ENCODE peak calls at places on chromosomes 4 and X, in four cellular contexts. One of them, this sample, is unnamed.

GRCh38 chrX:153722704-153723350 is 1.4 kb downstream of the BCAP31 start:
- DNase-seq in tibial artery: no peak
- DNase-seq in HL-60: peak; percentile 41
- DNase-seq in fibroblast of pulmonary artery: no peak
- DNase-seq in this sample: no peak

GRCh38 chrX:37701588-37701987 is 16.0 kb downstream of the XK start:
- DNase-seq in fibroblast of pulmonary artery: no peak
- DNase-seq in tibial artery: no peak
- DNase-seq in HL-60: no peak
- DNase-seq in this sample: no peak

GRCh38 chr4:73309211-73309610 is 50.6 kb upstream of the ANKRD17 start:
- DNase-seq in HL-60: no peak
- DNase-seq in tibial artery: no peak
- DNase-seq in fibroblast of pulmonary artery: peak; percentile 49
- DNase-seq in this sample: peak; percentile 9

GRCh38 chr4:187227907-187228699 is 504.4 kb upstream of the FAT1 start:
- DNase-seq in HL-60: no peak
- DNase-seq in fibroblast of pulmonary artery: no peak
- DNase-seq in tibial artery: no peak
- DNase-seq in this sample: no peak

GRCh38 chr4:76251448-76252270 is at the start of gene FAM47E:
- DNase-seq in HL-60: peak; percentile 41
- DNase-seq in fibroblast of pulmonary artery: peak; percentile 45
- DNase-seq in tibial artery: peak; percentile 62
- DNase-seq in this sample: peak; percentile 69

GRCh38 chrX:112849010-112849409 is 8.4 kb upstream of the AMOT start:
- DNase-seq in HL-60: no peak
- DNase-seq in fibroblast of pulmonary artery: peak; percentile 22
- DNase-seq in tibial artery: no peak
- DNase-seq in this sample: no peak

GRCh38 chr4:108384544-108384943 is 215.8 kb upstream of the LEF1 start:
- DNase-seq in tibial artery: no peak
- DNase-seq in fibroblast of pulmonary artery: no peak
- DNase-seq in HL-60: no peak
- DNase-seq in this sample: no peak

GRCh38 chr4:80454040-80454439 is 118.5 kb downstream of the CFAP299 start:
- DNase-seq in tibial artery: no peak
- DNase-seq in fibroblast of pulmonary artery: peak; percentile 4
- DNase-seq in HL-60: no peak
- DNase-seq in this sample: peak; percentile 38

GRCh38 chr4:53702334-53703266 is 111.3 kb upstream of the LNX1 start:
- DNase-seq in HL-60: no peak
- DNase-seq in fibroblast of pulmonary artery: peak; percentile 89
- DNase-seq in tibial artery: peak; percentile 82
- DNase-seq in this sample: peak; percentile 90

GRCh38 chr4:127809173-127809800 is 27.2 kb downstream of the HSPA4L start:
- DNase-seq in tibial artery: no peak
- DNase-seq in HL-60: no peak
- DNase-seq in fibroblast of pulmonary artery: peak; percentile 33
- DNase-seq in this sample: peak; percentile 1

GRCh38 chr4:188113156-188113555 is 3.8 kb upstream of the TRIML2 start:
- DNase-seq in fibroblast of pulmonary artery: no peak
- DNase-seq in HL-60: no peak
- DNase-seq in tibial artery: no peak
- DNase-seq in this sample: no peak

GRCh38 chrX:28273751-28274150 is 292.5 kb upstream of the DCAF8L1 start:
- DNase-seq in fibroblast of pulmonary artery: peak; percentile 49
- DNase-seq in tibial artery: no peak
- DNase-seq in HL-60: no peak
- DNase-seq in this sample: no peak

GRCh38 chrX:121579016-121579760 is 531.8 kb downstream of the GLUD2 start:
- DNase-seq in fibroblast of pulmonary artery: peak; percentile 53
- DNase-seq in tibial artery: no peak
- DNase-seq in HL-60: peak; percentile 29
- DNase-seq in this sample: peak; percentile 28

GRCh38 chrX:123860506-123860840 is 620 bp downstream of the XIAP start:
- DNase-seq in tibial artery: no peak
- DNase-seq in HL-60: peak; percentile 24
- DNase-seq in fibroblast of pulmonary artery: no peak
- DNase-seq in this sample: no peak

GRCh38 chrX:65667503-65668355 is at the start of gene MSN:
- DNase-seq in tibial artery: peak; percentile 74
- DNase-seq in fibroblast of pulmonary artery: peak; percentile 54
- DNase-seq in HL-60: peak; percentile 73
- DNase-seq in this sample: peak; percentile 53

GRCh38 chrX:12975670-12975965 is 708 bp downstream of the TMSB4X start:
- DNase-seq in fibroblast of pulmonary artery: no peak
- DNase-seq in tibial artery: no peak
- DNase-seq in HL-60: no peak
- DNase-seq in this sample: no peak

GRCh38 chr4:176193898-176194297 is 1.5 kb downstream of the SPATA4 start:
- DNase-seq in tibial artery: no peak
- DNase-seq in fibroblast of pulmonary artery: peak; percentile 35
- DNase-seq in HL-60: no peak
- DNase-seq in this sample: peak; percentile 91

GRCh38 chrX:40224658-40225057 is 126.9 kb upstream of the BCOR start:
- DNase-seq in HL-60: no peak
- DNase-seq in tibial artery: no peak
- DNase-seq in fibroblast of pulmonary artery: no peak
- DNase-seq in this sample: no peak

GRCh38 chr4:16442296-16442695 is 216.0 kb upstream of the TAPT1 start:
- DNase-seq in HL-60: no peak
- DNase-seq in tibial artery: no peak
- DNase-seq in fibroblast of pulmonary artery: no peak
- DNase-seq in this sample: no peak

GRCh38 chrX:25206761-25207160 is 191.0 kb upstream of the ARX start:
- DNase-seq in HL-60: no peak
- DNase-seq in tibial artery: no peak
- DNase-seq in fibroblast of pulmonary artery: no peak
- DNase-seq in this sample: no peak

GRCh38 chr4:94880976-94881375 is 123.2 kb downstream of the BMPR1B start:
- DNase-seq in HL-60: no peak
- DNase-seq in fibroblast of pulmonary artery: peak; percentile 3
- DNase-seq in tibial artery: no peak
- DNase-seq in this sample: peak; percentile 32

GRCh38 chr4:8038702-8039251 is 99.1 kb upstream of the AFAP1 start:
- DNase-seq in tibial artery: no peak
- DNase-seq in fibroblast of pulmonary artery: no peak
- DNase-seq in HL-60: no peak
- DNase-seq in this sample: no peak

GRCh38 chrX:109797311-109797975 is 64.4 kb upstream of the ACSL4 start:
- DNase-seq in HL-60: no peak
- DNase-seq in tibial artery: no peak
- DNase-seq in fibroblast of pulmonary artery: peak; percentile 8
- DNase-seq in this sample: peak; percentile 52

GRCh38 chrX:43121637-43122036 is 343.7 kb upstream of the PPP1R2C start:
- DNase-seq in fibroblast of pulmonary artery: peak; percentile 6
- DNase-seq in tibial artery: no peak
- DNase-seq in HL-60: no peak
- DNase-seq in this sample: no peak

GRCh38 chr4:5020341-5020740 is 1.1 kb upstream of the CYTL1 start:
- DNase-seq in fibroblast of pulmonary artery: no peak
- DNase-seq in HL-60: no peak
- DNase-seq in tibial artery: no peak
- DNase-seq in this sample: no peak

GRCh38 chr4:5019274-5019673 is at the start of gene CYTL1:
- DNase-seq in tibial artery: no peak
- DNase-seq in fibroblast of pulmonary artery: no peak
- DNase-seq in HL-60: no peak
- DNase-seq in this sample: no peak

GRCh38 chr4:5018096-5018495 is 1.2 kb downstream of the CYTL1 start:
- DNase-seq in tibial artery: no peak
- DNase-seq in fibroblast of pulmonary artery: no peak
- DNase-seq in HL-60: no peak
- DNase-seq in this sample: no peak

GRCh38 chr4:5018603-5019002 is 655 bp downstream of the CYTL1 start:
- DNase-seq in tibial artery: no peak
- DNase-seq in fibroblast of pulmonary artery: no peak
- DNase-seq in HL-60: no peak
- DNase-seq in this sample: no peak

DNA sequence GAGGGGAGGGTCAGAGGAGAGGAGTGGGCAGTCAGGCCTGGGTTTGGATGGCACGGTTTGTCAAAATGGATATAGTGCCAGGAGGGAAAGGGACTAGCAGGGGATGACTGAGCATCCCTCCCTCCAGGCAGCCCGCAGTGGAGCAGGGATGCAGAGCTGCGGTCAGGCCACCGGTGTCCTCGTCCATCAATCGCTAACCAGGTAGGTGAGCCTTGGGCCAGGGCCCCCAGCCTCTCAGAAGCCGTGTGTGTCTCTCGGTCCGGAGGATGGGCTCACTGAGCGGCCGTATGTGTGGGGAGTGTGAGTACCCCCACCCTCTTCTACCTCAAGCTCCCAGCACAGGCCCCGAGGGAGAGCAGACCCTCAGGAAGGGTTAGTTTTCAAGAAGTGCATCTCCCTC is 538 bp upstream of the CYTL1 start:
- DNase-seq in HL-60: no peak
- DNase-seq in tibial artery: no peak
- DNase-seq in fibroblast of pulmonary artery: no peak
- DNase-seq in this sample: no peak
- H3K4me3 ChIP-seq in HL-60: no peak overlapping the region
- H3K4me3 ChIP-seq in tibial artery: no peak overlapping the region
- H3K4me3 ChIP-seq in fibroblast of pulmonary artery: no peak overlapping the region
- H3K4me3 ChIP-seq in this sample: no peak overlapping the region

DNA sequence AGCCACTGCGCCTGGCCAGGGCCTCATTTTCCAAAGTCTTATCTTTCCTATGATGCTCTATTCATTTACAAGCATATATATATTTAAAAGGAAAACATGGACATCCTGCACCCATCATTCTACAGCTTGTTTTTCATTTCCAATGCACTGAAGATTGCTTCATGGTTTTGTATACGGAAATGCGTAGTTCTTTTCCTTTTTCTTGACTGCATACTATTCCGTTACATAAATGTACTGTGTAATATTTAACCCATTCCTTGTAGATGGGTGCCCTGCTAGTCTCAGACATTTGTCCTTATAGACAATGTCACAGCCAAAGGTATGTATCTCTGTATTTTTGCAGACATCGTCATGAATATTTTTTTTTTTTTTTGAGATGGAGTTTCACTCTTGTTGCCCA is 257.0 kb downstream of the ASMT start:
- DNase-seq in HL-60: no peak
- DNase-seq in tibial artery: no peak
- DNase-seq in fibroblast of pulmonary artery: no peak
- DNase-seq in this sample: no peak
- TF ChIP-seq CTCF in HL-60: no peak
- TF ChIP-seq CTCF in tibial artery: no peak
- TF ChIP-seq CTCF in fibroblast of pulmonary artery: no peak
- TF ChIP-seq CTCF in this sample: no peak

DNA sequence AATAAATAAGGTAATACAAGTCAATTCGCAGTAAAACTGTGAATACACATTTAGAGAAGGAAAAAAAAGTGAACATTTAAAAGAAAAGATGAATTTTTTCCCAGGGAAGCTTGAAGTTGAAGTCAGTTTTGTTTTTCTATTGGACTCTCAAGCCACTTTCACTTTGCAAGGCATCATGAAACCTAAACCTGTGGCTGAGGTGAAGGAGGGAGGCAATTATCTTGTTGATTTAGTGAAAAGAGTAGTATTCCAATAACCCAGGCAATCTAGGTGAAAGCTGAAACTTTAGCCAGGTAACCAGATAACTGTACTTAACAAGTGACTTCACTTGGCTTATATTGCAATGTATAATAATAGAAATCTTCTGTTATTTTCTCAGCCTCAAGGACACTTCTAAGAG is 138.6 kb downstream of the HDX start:
- DNase-seq in HL-60: no peak
- DNase-seq in fibroblast of pulmonary artery: peak; percentile 1
- DNase-seq in tibial artery: no peak
- DNase-seq in this sample: no peak
- H3K4me3 ChIP-seq in HL-60: no peak overlapping the region
- H3K4me3 ChIP-seq in fibroblast of pulmonary artery: peak overlapping the region; percentile 19
- H3K4me3 ChIP-seq in tibial artery: peak overlapping the region; percentile 28
- H3K4me3 ChIP-seq in this sample: no peak overlapping the region

GRCh38 chr4:1763550-1764080 is 29.5 kb upstream of the FGFR3 start:
- DNase-seq in HL-60: peak; percentile 17
- DNase-seq in tibial artery: no peak
- DNase-seq in fibroblast of pulmonary artery: peak; percentile 39
- DNase-seq in this sample: peak; percentile 72
- TF ChIP-seq CTCF in HL-60: no peak
- TF ChIP-seq CTCF in tibial artery: peak; percentile 33
- TF ChIP-seq CTCF in fibroblast of pulmonary artery: no peak
- TF ChIP-seq CTCF in this sample: no peak

GRCh38 chrX:131058136-131058868 is at the start of gene ARHGAP36:
- DNase-seq in HL-60: no peak
- DNase-seq in tibial artery: no peak
- DNase-seq in fibroblast of pulmonary artery: no peak
- DNase-seq in this sample: no peak

GRCh38 chrX:131059231-131059630 is 1.1 kb downstream of the ARHGAP36 start:
- DNase-seq in fibroblast of pulmonary artery: no peak
- DNase-seq in tibial artery: no peak
- DNase-seq in HL-60: no peak
- DNase-seq in this sample: no peak

GRCh38 chrX:131060147-131060546 is 2.0 kb downstream of the ARHGAP36 start:
- DNase-seq in tibial artery: no peak
- DNase-seq in fibroblast of pulmonary artery: no peak
- DNase-seq in HL-60: no peak
- DNase-seq in this sample: no peak

GRCh38 chrX:131053076-131053475 is 5.1 kb upstream of the ARHGAP36 start:
- DNase-seq in tibial artery: no peak
- DNase-seq in HL-60: no peak
- DNase-seq in fibroblast of pulmonary artery: no peak
- DNase-seq in this sample: no peak

DNA sequence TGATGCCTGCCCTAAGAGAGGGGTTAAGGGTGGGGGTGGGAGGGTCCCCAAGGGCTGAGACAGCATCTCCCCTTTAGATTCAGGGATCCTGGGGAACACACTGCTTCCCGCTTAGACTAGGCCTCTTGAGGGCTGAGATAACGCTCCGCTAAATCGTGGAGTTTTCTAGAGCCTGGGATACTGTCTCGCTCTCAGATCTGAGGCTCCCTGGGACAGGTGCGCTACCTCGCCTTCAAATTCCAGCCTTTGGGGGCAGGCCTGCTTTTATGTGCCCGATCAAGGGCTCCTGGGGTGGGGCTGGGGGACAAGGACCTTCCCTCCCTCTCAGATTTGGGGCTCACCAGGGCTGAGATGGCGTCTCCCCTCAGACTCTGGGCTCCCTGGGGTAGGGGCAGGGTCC is 440 bp upstream of the ARHGAP36 start:
- DNase-seq in tibial artery: no peak
- DNase-seq in HL-60: no peak
- DNase-seq in fibroblast of pulmonary artery: no peak
- DNase-seq in this sample: no peak
- H3K4me3 ChIP-seq in tibial artery: no peak overlapping the region
- H3K4me3 ChIP-seq in HL-60: no peak overlapping the region
- H3K4me3 ChIP-seq in fibroblast of pulmonary artery: no peak overlapping the region
- H3K4me3 ChIP-seq in this sample: no peak overlapping the region

DNA sequence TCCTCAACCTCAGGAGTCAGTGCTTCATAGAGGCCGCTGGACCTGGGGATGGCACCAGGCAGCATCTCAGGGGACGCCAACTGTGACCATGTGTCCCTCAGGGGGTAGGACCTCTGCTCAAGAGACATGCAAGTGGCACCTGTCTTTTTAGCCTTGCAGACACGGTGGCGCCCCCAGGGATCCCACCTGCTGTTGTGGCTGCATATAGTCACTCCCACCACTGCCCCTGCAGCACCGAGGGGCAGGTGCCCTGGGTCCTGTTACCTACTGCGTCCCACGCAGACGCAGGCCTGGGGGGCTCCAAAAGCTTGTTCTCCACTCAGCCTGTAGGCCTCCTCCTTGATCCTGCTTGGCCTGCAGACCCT is 2.5 kb downstream of the MYL5 start:
- DNase-seq in tibial artery: no peak
- DNase-seq in HL-60: no peak
- DNase-seq in fibroblast of pulmonary artery: no peak
- DNase-seq in this sample: peak; percentile 12
- TF ChIP-seq CTCF in tibial artery: no peak
- TF ChIP-seq CTCF in HL-60: no peak
- TF ChIP-seq CTCF in fibroblast of pulmonary artery: no peak
- TF ChIP-seq CTCF in this sample: no peak

This sample was measured in foreskin fibroblast.